ENCODE peak calls at places on chromosomes 12 and 14, in five cellular contexts. L, B, I, Y and E are unnamed samples. For H3K9me3, the result is how much of the 10 kb centered on the place peaks cover.

GRCh38 chr12:115320967-115321366 is 637.0 kb upstream of the TBX3 start:
- ATAC-seq in L (no peak), B (no peak), I (no peak), Y (no peak), E (peak)

GRCh38 chr12:16437281-16437816 is 89.9 kb downstream of the MGST1 start:
- ATAC-seq in L (no peak), B (no peak), I (peak), Y (no peak), E (no peak)

GRCh38 chr12:32894566-32894965 is 2.0 kb downstream of the PKP2 start:
- ATAC-seq in L (no peak), B (no peak), I (no peak), Y (no peak), E (no peak)

GRCh38 chr14:23101213-23101970 is 3.4 kb downstream of the CIROP start:
- ATAC-seq in L (no peak), B (no peak), I (no peak), Y (no peak), E (no peak)

GRCh38 chr12:52847335-52848102 is 1.3 kb downstream of the KRT78 start:
- ATAC-seq in L (no peak), B (peak), I (peak), Y (no peak), E (no peak)

GRCh38 chr14:80047761-80048160 is 163.5 kb downstream of the DIO2 start:
- ATAC-seq in L (no peak), B (no peak), I (no peak), Y (no peak), E (no peak)

GRCh38 chr14:105999361-106000028 is 473.1 kb downstream of the TMEM121 start:
- ATAC-seq in L (peak), B (peak), I (peak), Y (peak), E (no peak)

GRCh38 chr14:35940291-35940690 is 114.2 kb downstream of the BRMS1L start:
- ATAC-seq in L (no peak), B (no peak), I (no peak), Y (no peak), E (no peak)

GRCh38 chr14:103126873-103127304 is 3.6 kb downstream of the TNFAIP2 start:
- ATAC-seq in L (no peak), B (no peak), I (peak), Y (peak), E (peak)

GRCh38 chr12:67559751-67560150 is 88.8 kb upstream of the DYRK2 start:
- ATAC-seq in L (no peak), B (no peak), I (no peak), Y (no peak), E (no peak)

GRCh38 chr12:93167331-93167730 is 210.4 kb upstream of the NUDT4 start:
- ATAC-seq in L (no peak), B (no peak), I (no peak), Y (no peak), E (no peak)

GRCh38 chr12:108240027-108240785 is 98.9 kb downstream of the CMKLR1 start:
- ATAC-seq in L (no peak), B (no peak), I (no peak), Y (no peak), E (no peak)

GRCh38 chr12:93762059-93762719 is 85.0 kb downstream of the CRADD start:
- ATAC-seq in L (no peak), B (no peak), I (no peak), Y (no peak), E (no peak)

GRCh38 chr12:70709022-70709421 is 71.8 kb upstream of the PTPRB start:
- ATAC-seq in L (no peak), B (no peak), I (no peak), Y (no peak), E (no peak)

GRCh38 chr12:123479442-123480180 is 21.7 kb downstream of the SNRNP35 start:
- ATAC-seq in L (no peak), B (peak), I (no peak), Y (no peak), E (peak)

GRCh38 chr14:64611358-64612020 is 61.7 kb downstream of the PPP1R36 start:
- ATAC-seq in L (no peak), B (no peak), I (no peak), Y (peak), E (peak)

GRCh38 chr12:104668274-104668718 is 211.5 kb downstream of the CHST11 start:
- ATAC-seq in L (no peak), B (no peak), I (peak), Y (peak), E (no peak)

GRCh38 chr12:54282949-54283593 is 2.5 kb downstream of the HNRNPA1 start:
- ATAC-seq in L (no peak), B (no peak), I (no peak), Y (no peak), E (no peak)

GRCh38 chr14:55802986-55803431 is 223.0 kb downstream of the KTN1 start:
- ATAC-seq in L (no peak), B (peak), I (no peak), Y (peak), E (no peak)

GRCh38 chr14:30584058-30584630 is 25.2 kb downstream of the G2E3 start:
- ATAC-seq in L (no peak), B (no peak), I (no peak), Y (no peak), E (no peak)
- H3K9me3 ChIP-seq in L (under half), B (under half), I (under half), Y (under half), E (under half)

DNA sequence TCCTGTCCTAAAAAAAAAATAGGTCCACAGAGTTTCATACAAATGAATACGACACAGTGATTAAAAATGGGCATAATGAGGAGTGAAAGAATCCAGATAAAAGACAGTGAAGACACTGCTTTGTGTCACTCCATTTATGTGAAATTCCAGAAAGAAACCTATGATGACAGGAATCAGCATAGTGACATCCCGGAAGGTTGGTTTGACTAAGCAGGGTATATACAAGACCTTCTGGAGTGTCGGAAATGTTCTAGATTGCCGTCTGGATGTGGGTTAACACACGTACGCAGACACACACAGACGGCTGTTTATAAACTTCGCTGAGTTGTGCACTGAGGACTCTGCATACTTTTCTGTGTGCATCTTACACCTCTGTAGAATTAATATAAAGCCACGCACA is 13.2 kb upstream of the CACNA2D4 start:
- ATAC-seq in L (no peak), B (no peak), I (no peak), Y (no peak), E (no peak)
- H3K9me3 ChIP-seq in L (under half), B (under half), I (under half), Y (under half), E (under half)

GRCh38 chr12:7210642-7211151 is 21.2 kb downstream of the PEX5 start:
- ATAC-seq in L (no peak), B (no peak), I (peak), Y (no peak), E (no peak)
- H3K9me3 ChIP-seq in L (under half), B (under half), I (under half), Y (under half), E (under half)

GRCh38 chr12:34333337-34333736 is 311.0 kb downstream of the ALG10 start:
- ATAC-seq in L (no peak), B (peak), I (no peak), Y (no peak), E (no peak)

GRCh38 chr12:34335819-34336262 is 313.5 kb downstream of the ALG10 start:
- ATAC-seq in L (no peak), B (peak), I (no peak), Y (no peak), E (no peak)

GRCh38 chr12:34336619-34337465 is 314.5 kb downstream of the ALG10 start:
- ATAC-seq in L (no peak), B (peak), I (no peak), Y (no peak), E (no peak)

GRCh38 chr12:34334953-34335743 is 312.9 kb downstream of the ALG10 start:
- ATAC-seq in L (no peak), B (peak), I (no peak), Y (no peak), E (no peak)

DNA sequence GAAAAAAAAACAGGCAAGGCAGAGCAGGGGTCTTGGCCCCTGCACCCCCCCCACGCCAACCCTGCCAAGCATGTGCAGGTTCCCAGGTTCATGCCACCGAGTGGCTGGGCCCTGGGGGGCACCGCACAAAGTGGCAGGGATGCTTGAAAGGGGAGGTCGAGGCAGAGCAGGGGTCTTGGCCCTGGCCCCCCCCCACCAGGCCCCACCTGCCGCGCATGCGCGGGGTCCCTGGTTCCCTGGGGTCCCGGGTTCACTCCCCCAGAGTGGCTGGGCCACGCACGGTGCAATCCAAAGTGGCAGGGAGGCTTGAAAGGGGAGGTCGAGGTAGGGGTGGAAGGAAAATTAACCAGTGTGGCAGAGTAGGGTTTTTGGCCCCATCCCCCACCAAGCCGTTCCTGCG is 312.2 kb downstream of the ALG10 start:
- ATAC-seq in L (no peak), B (no peak), I (no peak), Y (no peak), E (no peak)
- H3K9me3 ChIP-seq in L (under half), B (under half), I (under half), Y (under half), E (under half)